ENCODE peak calls at places on chromosomes 2 and 18, in nine cellular contexts. O is endothelial cell of umbilical vein, K is gastrocnemius medialis, X is endodermal cell, F is adrenal gland, D is cardiac muscle cell, Y is SK-N-SH, S is lower lobe of right lung, G is kidney. E is an unnamed sample.
A peak's percentile ranks its signal among the peaks of the same experiment; 100 is the strongest.

GRCh38 chr2:47891369-47892337 is 14.6 kb downstream of the FBXO11 start:
- DNase-seq in O (no peak), K (no peak), X (no peak), F (no peak), D (peak; percentile 65), Y (no peak), S (no peak), G (no peak), E (no peak)

GRCh38 chr2:64311948-64312621 is 141.9 kb upstream of the LGALSL start:
- DNase-seq in O (peak; percentile 89), K (peak; percentile 65), X (peak; percentile 71), F (peak; percentile 73), D (peak; percentile 97), Y (peak; percentile 42), S (peak; percentile 85), G (peak; percentile 85), E (peak; percentile 83)

GRCh38 chr2:179612591-179613298 is 248.7 kb downstream of the ZNF385B start:
- DNase-seq in O (no peak), K (no peak), X (peak; percentile 62), F (no peak), D (no peak), Y (no peak), S (no peak), G (no peak), E (no peak)

GRCh38 chr18:37533647-37534565 is 31.7 kb downstream of the CELF4 start:
- DNase-seq in O (no peak), K (no peak), X (peak; percentile 72), F (no peak), D (no peak), Y (no peak), S (no peak), G (no peak), E (no peak)

GRCh38 chr18:44536041-44536440 is 144.6 kb upstream of the SETBP1 start:
- DNase-seq in O (peak; percentile 64), K (no peak), X (no peak), F (no peak), D (peak; percentile 68), Y (no peak), S (no peak), G (no peak), E (no peak)

GRCh38 chr2:238487652-238488346 is 61.1 kb downstream of the ASB1 start:
- DNase-seq in O (no peak), K (no peak), X (no peak), F (no peak), D (no peak), Y (no peak), S (no peak), G (no peak), E (no peak)

GRCh38 chr2:76640905-76641304 is 881.3 kb downstream of the LRRTM4 start:
- DNase-seq in O (no peak), K (peak; percentile 14), X (no peak), F (no peak), D (no peak), Y (no peak), S (no peak), G (no peak), E (no peak)

GRCh38 chr2:143553261-143553660 is 424.0 kb downstream of the ARHGAP15 start:
- DNase-seq in O (no peak), K (no peak), X (no peak), F (no peak), D (no peak), Y (no peak), S (no peak), G (no peak), E (no peak)

GRCh38 chr2:202064206-202064880 is 8.7 kb upstream of the KIAA2012 start:
- DNase-seq in O (no peak), K (no peak), X (peak; percentile 70), F (no peak), D (peak; percentile 86), Y (peak; percentile 27), S (no peak), G (no peak), E (peak; percentile 5)

GRCh38 chr2:234863043-234863934 is 88.5 kb upstream of the SH3BP4 start:
- DNase-seq in O (peak; percentile 41), K (no peak), X (peak; percentile 70), F (peak; percentile 96), D (peak; percentile 88), Y (no peak), S (no peak), G (no peak), E (peak; percentile 82)

GRCh38 chr2:43206602-43207001 is 19.8 kb downstream of the ZFP36L2 start:
- DNase-seq in O (no peak), K (no peak), X (no peak), F (no peak), D (no peak), Y (no peak), S (no peak), G (no peak), E (no peak)

GRCh38 chr2:147051248-147051647 is 793.6 kb upstream of the ACVR2A start:
- DNase-seq in O (no peak), K (no peak), X (no peak), F (no peak), D (peak; percentile 69), Y (no peak), S (no peak), G (no peak), E (no peak)

GRCh38 chr18:66226782-66227181 is 377.1 kb downstream of the CDH19 start:
- DNase-seq in O (no peak), K (no peak), X (no peak), F (no peak), D (no peak), Y (no peak), S (no peak), G (no peak), E (no peak)

GRCh38 chr2:231680284-231680991 is 27.9 kb upstream of the PTMA start:
- DNase-seq in O (no peak), K (no peak), X (peak; percentile 96), F (no peak), D (no peak), Y (no peak), S (no peak), G (no peak), E (peak; percentile 76)

GRCh38 chr2:128441341-128442052 is 122.8 kb upstream of the HS6ST1 start:
- DNase-seq in O (no peak), K (no peak), X (peak; percentile 45), F (no peak), D (no peak), Y (no peak), S (no peak), G (peak; percentile 72), E (no peak)

GRCh38 chr2:130332271-130333073 is 10.2 kb upstream of the IMP4 start:
- DNase-seq in O (peak; percentile 63), K (no peak), X (peak; percentile 94), F (peak; percentile 79), D (peak; percentile 91), Y (peak; percentile 88), S (peak; percentile 80), G (peak; percentile 84), E (peak; percentile 53)

GRCh38 chr18:21307578-21307977 is 65.5 kb downstream of the GREB1L start:
- DNase-seq in O (no peak), K (no peak), X (no peak), F (no peak), D (no peak), Y (no peak), S (no peak), G (no peak), E (no peak)
- H3K27ac ChIP-seq in O (no peak overlapping the region), K (no peak overlapping the region), X (no peak overlapping the region), F (no peak overlapping the region), D (no peak overlapping the region), Y (no peak overlapping the region), S (no peak overlapping the region), G (no peak overlapping the region), E (no peak overlapping the region)

GRCh38 chr2:190333928-190334327 is 9.5 kb upstream of the INPP1 start:
- DNase-seq in O (peak; percentile 46), K (no peak), X (no peak), F (no peak), D (no peak), Y (no peak), S (no peak), G (no peak), E (peak; percentile 37)
- H3K4me3 ChIP-seq in O (peak overlapping the region; percentile 41), K (no peak overlapping the region), X (peak overlapping the region; percentile 26), F (no peak overlapping the region), D (no peak overlapping the region), Y (no peak overlapping the region), S (no peak overlapping the region), G (no peak overlapping the region), E (no peak overlapping the region)

GRCh38 chr2:8640498-8640897 is 41.4 kb upstream of the ID2 start:
- DNase-seq in O (no peak), K (no peak), X (no peak), F (no peak), D (no peak), Y (no peak), S (no peak), G (no peak), E (no peak)

GRCh38 chr2:8636041-8636491 is 45.8 kb upstream of the ID2 start:
- DNase-seq in O (no peak), K (no peak), X (no peak), F (no peak), D (no peak), Y (no peak), S (peak; percentile 27), G (no peak), E (no peak)

GRCh38 chr2:8636691-8637636 is 44.9 kb upstream of the ID2 start:
- DNase-seq in O (no peak), K (no peak), X (peak; percentile 79), F (peak; percentile 21), D (peak; percentile 81), Y (no peak), S (peak; percentile 31), G (peak; percentile 79), E (no peak)

GRCh38 chr2:8639122-8639635 is 42.7 kb upstream of the ID2 start:
- DNase-seq in O (no peak), K (no peak), X (no peak), F (no peak), D (no peak), Y (no peak), S (no peak), G (no peak), E (no peak)

DNA sequence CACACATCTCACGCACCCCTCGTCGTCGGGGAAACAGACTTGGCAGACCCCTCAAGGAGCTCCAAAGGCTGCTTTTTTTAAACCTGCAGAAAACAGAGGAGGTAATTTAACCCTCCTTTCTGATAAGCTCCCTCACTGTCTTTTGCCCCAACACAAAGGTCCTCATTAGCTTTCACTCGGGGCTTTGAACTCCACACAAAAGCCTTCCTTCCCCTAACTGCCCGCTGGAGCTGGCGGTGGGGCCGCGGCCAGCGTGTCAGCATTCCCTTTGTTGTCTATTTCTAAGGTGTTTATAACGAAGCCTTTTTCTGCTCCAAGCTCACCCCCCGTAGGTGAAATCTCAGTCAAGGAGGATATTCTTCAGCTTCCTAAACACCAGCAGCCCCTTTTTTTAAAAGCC is 43.5 kb upstream of the ID2 start:
- DNase-seq in O (no peak), K (no peak), X (peak; percentile 64), F (no peak), D (no peak), Y (no peak), S (no peak), G (peak; percentile 45), E (no peak)
- H3K36me3 ChIP-seq in O (no peaks in the 10 kb centered on the region), K (no peaks in the 10 kb centered on the region), X (no peaks in the 10 kb centered on the region), F (no peaks in the 10 kb centered on the region), D (no peaks in the 10 kb centered on the region), Y (no peaks in the 10 kb centered on the region), S (no peaks in the 10 kb centered on the region), G (no peaks in the 10 kb centered on the region), E (no peaks in the 10 kb centered on the region)

GRCh38 chr2:219251656-219252055 is 1.4 kb upstream of the TUBA4B start:
- DNase-seq in O (no peak), K (no peak), X (no peak), F (no peak), D (no peak), Y (no peak), S (no peak), G (peak; percentile 22), E (no peak)
- H3K27ac ChIP-seq in O (no peak overlapping the region), K (peak overlapping the region; percentile 91), X (no peak overlapping the region), F (no peak overlapping the region), D (no peak overlapping the region), Y (no peak overlapping the region), S (peak overlapping the region; percentile 85), G (peak overlapping the region; percentile 85), E (no peak overlapping the region)

E was measured in small intestine.